ENCODE peak calls at places on chromosome 14, in seven cellular contexts. M, R, Y, L, J, T and P are unnamed samples. For H3K4me1 and H3K36me3, the result is how much of the 10 kb centered on the place peaks cover.

GRCh38 chr14:78902010-78902623 is 731.9 kb downstream of the NRXN3 start:
- DNase-seq in T (no peak), L (no peak), R (no peak), Y (peak), J (peak), M (peak), P (peak)

GRCh38 chr14:51006781-51007211 is 62.5 kb upstream of the PYGL start:
- DNase-seq in L (no peak), T (no peak), M (peak), J (no peak), R (no peak), Y (no peak), P (no peak)

GRCh38 chr14:94582851-94583250 is 1.6 kb downstream of the SERPINA5 start:
- DNase-seq in Y (no peak), L (no peak), T (no peak), M (no peak), R (no peak), J (no peak), P (no peak)

GRCh38 chr14:94462763-94463572 is 10.4 kb upstream of the SERPINA11 start:
- DNase-seq in J (no peak), Y (no peak), L (no peak), M (no peak), R (no peak), T (no peak), P (no peak)

GRCh38 chr14:74572829-74573360 is 39.1 kb downstream of the LTBP2 start:
- DNase-seq in M (peak), L (no peak), R (no peak), T (peak), Y (no peak), J (peak), P (peak)

GRCh38 chr14:50318031-50318626 is 6.0 kb downstream of the DMAC2L start:
- DNase-seq in R (no peak), L (no peak), M (no peak), Y (peak), J (no peak), T (no peak), P (no peak)

GRCh38 chr14:100708349-100709217 is 18.1 kb upstream of the DLK1 start:
- DNase-seq in J (peak), R (no peak), M (no peak), Y (peak), T (no peak), L (peak), P (no peak)

GRCh38 chr14:101121399-101122113 is 218.0 kb upstream of the RTL1 start:
- DNase-seq in T (no peak), Y (no peak), J (no peak), R (no peak), L (no peak), M (no peak), P (peak)

GRCh38 chr14:103045387-103045869 is 11.9 kb downstream of the CDC42BPB start:
- DNase-seq in J (no peak), R (no peak), L (no peak), M (no peak), T (peak), Y (no peak), P (no peak)

GRCh38 chr14:80404413-80404812 is 193.1 kb upstream of the DIO2 start:
- DNase-seq in T (no peak), J (no peak), R (no peak), Y (no peak), M (no peak), L (no peak), P (no peak)

GRCh38 chr14:65109357-65109756 is 7.0 kb upstream of the MAX start:
- DNase-seq in Y (no peak), J (no peak), R (no peak), M (no peak), T (no peak), L (no peak), P (no peak)

GRCh38 chr14:91911474-91912032 is 35.9 kb downstream of the FBLN5 start:
- DNase-seq in L (no peak), R (no peak), J (no peak), T (no peak), M (no peak), Y (peak), P (peak)

GRCh38 chr14:52683985-52684520 is 11.3 kb downstream of the ERO1A start:
- DNase-seq in M (no peak), R (no peak), T (no peak), L (no peak), J (no peak), Y (no peak), P (no peak)

GRCh38 chr14:77186911-77187648 is 5.5 kb downstream of the TMEM63C start:
- DNase-seq in Y (peak), M (peak), R (no peak), J (peak), L (no peak), T (no peak), P (no peak)
- H3K4me1 ChIP-seq in Y (under half), M (under half), R (under half), J (under half), L (under half), T (under half), P (under half)

DNA sequence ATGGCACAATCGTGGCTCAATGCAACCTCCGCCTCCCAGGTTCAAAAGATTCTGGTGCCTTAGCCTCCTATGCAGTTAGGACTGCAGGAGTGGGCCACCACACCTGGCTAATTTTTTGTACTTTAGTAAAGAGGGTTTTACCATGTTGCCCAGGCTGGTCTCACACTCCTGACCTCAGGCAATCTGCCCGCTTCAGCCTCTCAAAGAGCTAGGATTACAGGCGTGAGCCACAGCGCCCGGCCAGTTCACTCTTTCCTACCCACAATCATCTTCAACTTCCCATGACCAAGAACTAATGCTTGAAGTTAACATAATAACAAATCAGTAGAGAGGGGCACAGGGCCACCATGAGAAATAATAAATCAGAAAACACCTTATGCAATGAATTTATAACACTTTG is 82.4 kb downstream of the HECTD1 start:
- DNase-seq in Y (no peak), R (no peak), L (no peak), T (no peak), M (no peak), J (no peak), P (no peak)
- H3K36me3 ChIP-seq in Y (under half), R (under half), L (half or more), T (half or more), M (under half), J (under half), P (half or more)

GRCh38 chr14:99266181-99267178 is 5.5 kb downstream of the BCL11B start:
- DNase-seq in Y (peak), T (no peak), L (peak), M (peak), J (no peak), R (peak), P (peak)

GRCh38 chr14:99270491-99271287 is 1.3 kb downstream of the BCL11B start:
- DNase-seq in R (no peak), Y (peak), T (no peak), M (no peak), J (no peak), L (no peak), P (no peak)

GRCh38 chr14:99268776-99269510 is 3.1 kb downstream of the BCL11B start:
- DNase-seq in L (no peak), Y (no peak), T (no peak), R (no peak), M (no peak), J (no peak), P (no peak)

GRCh38 chr14:99265571-99265970 is 6.4 kb downstream of the BCL11B start:
- DNase-seq in Y (no peak), L (no peak), T (no peak), R (no peak), M (no peak), J (no peak), P (no peak)

GRCh38 chr14:99267871-99268775 is 3.9 kb downstream of the BCL11B start:
- DNase-seq in M (no peak), L (no peak), T (no peak), R (no peak), J (no peak), Y (no peak), P (no peak)
- H3K27ac ChIP-seq in M (no peak), L (peak), T (no peak), R (peak), J (no peak), Y (no peak), P (no peak)

GRCh38 chr14:35292770-35293561 is 784 bp downstream of the PSMA6 start:
- DNase-seq in T (no peak), M (peak), J (no peak), R (no peak), L (no peak), Y (no peak), P (no peak)

GRCh38 chr14:35292051-35292769 is at the start of gene PSMA6:
- DNase-seq in Y (peak), L (peak), M (peak), R (peak), J (peak), T (peak), P (peak)

GRCh38 chr14:35296505-35296904 is 4.3 kb downstream of the PSMA6 start:
- DNase-seq in R (no peak), J (no peak), T (no peak), L (no peak), Y (no peak), M (no peak), P (no peak)

GRCh38 chr14:35297677-35298076 is 5.5 kb downstream of the PSMA6 start:
- DNase-seq in Y (no peak), R (no peak), T (no peak), M (no peak), L (no peak), J (no peak), P (no peak)

GRCh38 chr14:35295845-35296161 is 3.6 kb downstream of the PSMA6 start:
- DNase-seq in J (no peak), T (no peak), R (no peak), M (no peak), Y (no peak), L (no peak), P (no peak)
- H3K4me1 ChIP-seq in J (under half), T (under half), R (half or more), M (under half), Y (under half), L (half or more), P (under half)

GRCh38 chr14:99503848-99504453 is 22.7 kb downstream of the CCNK start:
- DNase-seq in J (no peak), Y (no peak), M (no peak), R (no peak), L (no peak), T (no peak), P (no peak)
- H3K36me3 ChIP-seq in J (under half), Y (under half), M (half or more), R (half or more), L (half or more), T (half or more), P (half or more)